ENCODE peak calls at places on chromosome 11, in eight cellular contexts. I is Peyer's patch, Y is small intestine, B is prostate gland, N is adrenal gland, A is fibroblast of lung, K is H7, J is breast epithelium. C is an unnamed sample.

GRCh38 chr11:1368216-1368615 is 21.5 kb upstream of the BRSK2 start:
- DNase-seq in Y (no peak), A (no peak), I (no peak), B (no peak), K (no peak), J (no peak), N (no peak), C (no peak)

GRCh38 chr11:12868315-12869073 is 140.6 kb upstream of the RASSF10 start:
- DNase-seq in Y (no peak), J (no peak), K (no peak), A (peak; percentile 31), N (no peak), B (no peak), I (no peak), C (no peak)

GRCh38 chr11:93611836-93612677 is 49.4 kb upstream of the CEP295 start:
- DNase-seq in N (no peak), B (no peak), I (no peak), Y (peak; percentile 96), K (no peak), A (no peak), J (no peak), C (peak; percentile 68)

GRCh38 chr11:46865340-46865739 is 19.3 kb upstream of the CKAP5 start:
- DNase-seq in B (no peak), J (no peak), K (no peak), I (no peak), A (peak; percentile 85), Y (no peak), N (peak; percentile 50), C (no peak)

GRCh38 chr11:17991799-17992433 is 20.9 kb downstream of the SERGEF start:
- DNase-seq in N (peak; percentile 55), Y (peak; percentile 57), K (peak; percentile 60), A (peak; percentile 75), B (no peak), J (no peak), I (no peak), C (peak; percentile 30)

GRCh38 chr11:6576471-6577373 is 26.7 kb downstream of the RRP8 start:
- DNase-seq in N (peak; percentile 58), B (no peak), Y (no peak), K (peak; percentile 26), I (no peak), A (peak; percentile 86), J (no peak), C (no peak)

GRCh38 chr11:68509105-68509504 is 48.6 kb downstream of the PPP6R3 start:
- DNase-seq in B (no peak), Y (no peak), A (no peak), J (no peak), I (no peak), N (no peak), K (no peak), C (no peak)

GRCh38 chr11:94794287-94795168 is 26.4 kb downstream of the AMOTL1 start:
- DNase-seq in Y (no peak), B (peak; percentile 69), I (no peak), A (peak; percentile 93), K (no peak), N (peak; percentile 65), J (no peak), C (no peak)

GRCh38 chr11:103729653-103730052 is 306.8 kb upstream of the DDI1 start:
- DNase-seq in I (no peak), N (no peak), K (no peak), J (no peak), B (no peak), A (peak; percentile 24), Y (no peak), C (no peak)

GRCh38 chr11:71563401-71563800 is 2.0 kb upstream of the KRTAP5-10 start:
- DNase-seq in J (no peak), A (peak; percentile 29), B (no peak), Y (peak; percentile 53), N (no peak), K (peak; percentile 88), I (no peak), C (no peak)

GRCh38 chr11:60972182-60973030 is 926 bp downstream of the CD6 start:
- DNase-seq in I (no peak), K (no peak), J (no peak), Y (no peak), N (no peak), A (no peak), B (no peak), C (no peak)

GRCh38 chr11:102383839-102384238 is 36.8 kb downstream of the BIRC2 start:
- DNase-seq in B (no peak), A (no peak), K (no peak), Y (no peak), I (no peak), J (no peak), N (no peak), C (no peak)

GRCh38 chr11:1927151-1928037 is 7.9 kb downstream of the TNNT3 start:
- DNase-seq in K (peak; percentile 61), B (no peak), J (no peak), Y (no peak), A (no peak), N (no peak), I (peak; percentile 47), C (no peak)

GRCh38 chr11:17563248-17563647 is 16.2 kb downstream of the OTOG start:
- DNase-seq in B (no peak), K (peak; percentile 75), I (no peak), J (no peak), A (no peak), Y (no peak), N (no peak), C (no peak)

GRCh38 chr11:110079726-110080125 is 13.5 kb upstream of the ZC3H12C start:
- DNase-seq in K (no peak), B (no peak), A (no peak), J (no peak), N (no peak), Y (no peak), I (no peak), C (no peak)

GRCh38 chr11:33634291-33634834 is 66.3 kb downstream of the C11orf91 start:
- DNase-seq in K (no peak), I (no peak), Y (no peak), B (no peak), A (no peak), N (no peak), J (no peak), C (no peak)

GRCh38 chr11:8356731-8357504 is 93.2 kb upstream of the LMO1 start:
- DNase-seq in Y (peak; percentile 81), K (no peak), A (peak; percentile 16), N (no peak), J (no peak), B (no peak), I (peak; percentile 67), C (no peak)

GRCh38 chr11:83663446-83663845 is 377.3 kb upstream of the CCDC90B start:
- DNase-seq in N (no peak), A (peak; percentile 12), J (no peak), I (no peak), B (no peak), Y (no peak), K (no peak), C (no peak)

GRCh38 chr11:8531312-8531711 is 62.7 kb downstream of the STK33 start:
- DNase-seq in K (no peak), I (no peak), A (peak; percentile 65), B (no peak), N (no peak), Y (no peak), J (no peak), C (no peak)

GRCh38 chr11:131645237-131645636 is 274.8 kb downstream of the NTM start:
- DNase-seq in Y (no peak), I (no peak), J (no peak), B (no peak), N (no peak), K (no peak), A (no peak), C (no peak)

DNA sequence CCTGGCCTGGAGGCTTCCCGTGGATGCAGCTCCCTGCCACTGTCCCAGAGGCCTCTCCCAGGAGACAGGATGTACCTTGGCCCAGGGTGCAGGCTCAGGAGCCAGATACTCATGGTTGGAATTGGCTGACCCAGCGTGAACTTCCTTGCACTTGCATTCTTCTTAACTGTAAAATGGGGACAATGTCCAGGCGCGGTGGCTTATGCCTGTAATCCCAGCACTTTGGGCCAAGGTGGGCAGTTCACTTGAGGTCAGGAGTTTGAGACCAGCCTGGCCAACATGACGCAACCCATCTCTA is 20.1 kb upstream of the ST3GAL4 start:
- DNase-seq in J (no peak), I (peak; percentile 47), N (no peak), A (no peak), B (no peak), Y (peak; percentile 21), K (no peak), C (no peak)
- H3K36me3 ChIP-seq in J (no peaks in the 10 kb centered on the region), I (no peaks in the 10 kb centered on the region), N (peaks cover 4% of the 10 kb centered on the region), A (peaks cover 5% of the 10 kb centered on the region), B (no peaks in the 10 kb centered on the region), Y (peaks cover 2% of the 10 kb centered on the region), K (peaks cover 2% of the 10 kb centered on the region), C (no peaks in the 10 kb centered on the region)

DNA sequence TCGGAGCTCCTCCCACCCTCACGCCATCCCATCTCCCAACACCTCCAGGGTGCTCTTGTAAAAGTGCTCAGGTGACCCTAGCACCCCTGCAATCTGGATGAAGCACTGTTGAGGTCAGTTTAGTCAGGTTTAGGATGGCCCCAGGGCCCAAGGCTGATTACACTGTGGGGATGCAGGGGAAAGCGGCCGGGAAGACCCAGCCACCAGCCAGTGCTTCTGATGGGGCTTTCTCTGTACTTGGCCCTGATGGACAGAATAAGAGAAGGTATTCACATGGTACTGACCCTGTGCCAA is 28.7 kb downstream of the TPBGL start:
- DNase-seq in N (no peak), B (no peak), A (no peak), Y (no peak), K (no peak), J (no peak), I (no peak), C (no peak)
- H3K36me3 ChIP-seq in N (peaks cover 9% of the 10 kb centered on the region), B (no peaks in the 10 kb centered on the region), A (no peaks in the 10 kb centered on the region), Y (peaks cover 2% of the 10 kb centered on the region), K (no peaks in the 10 kb centered on the region), J (no peaks in the 10 kb centered on the region), I (no peaks in the 10 kb centered on the region), C (peaks cover 19% of the 10 kb centered on the region)

DNA sequence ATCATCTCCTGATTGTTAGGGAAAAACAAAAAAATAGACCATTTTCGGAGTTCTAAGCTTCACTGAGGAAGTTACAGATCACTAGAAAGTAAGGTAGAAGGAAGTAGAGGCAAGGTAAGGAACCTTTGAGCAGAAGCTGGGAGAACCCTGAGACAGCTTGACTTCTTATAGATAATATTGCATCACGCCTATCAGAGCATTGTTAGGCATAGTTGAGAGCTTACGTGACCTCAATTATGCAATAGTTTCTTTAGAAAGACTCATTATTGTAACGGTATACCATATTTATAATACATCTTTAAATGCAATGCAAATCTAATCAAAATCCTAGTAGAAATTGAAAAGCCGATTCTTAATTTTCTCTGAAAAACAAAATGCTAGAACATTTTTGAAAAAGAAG is 4.9 kb downstream of the TBRG1 start:
- DNase-seq in N (no peak), J (no peak), A (no peak), K (no peak), B (no peak), I (no peak), Y (no peak), C (no peak)
- H3K36me3 ChIP-seq in N (peaks cover 66% of the 10 kb centered on the region), J (no peaks in the 10 kb centered on the region), A (peaks cover 9% of the 10 kb centered on the region), K (peaks cover 31% of the 10 kb centered on the region), B (peaks cover 5% of the 10 kb centered on the region), I (no peaks in the 10 kb centered on the region), Y (peaks cover 18% of the 10 kb centered on the region), C (no peaks in the 10 kb centered on the region)

DNA sequence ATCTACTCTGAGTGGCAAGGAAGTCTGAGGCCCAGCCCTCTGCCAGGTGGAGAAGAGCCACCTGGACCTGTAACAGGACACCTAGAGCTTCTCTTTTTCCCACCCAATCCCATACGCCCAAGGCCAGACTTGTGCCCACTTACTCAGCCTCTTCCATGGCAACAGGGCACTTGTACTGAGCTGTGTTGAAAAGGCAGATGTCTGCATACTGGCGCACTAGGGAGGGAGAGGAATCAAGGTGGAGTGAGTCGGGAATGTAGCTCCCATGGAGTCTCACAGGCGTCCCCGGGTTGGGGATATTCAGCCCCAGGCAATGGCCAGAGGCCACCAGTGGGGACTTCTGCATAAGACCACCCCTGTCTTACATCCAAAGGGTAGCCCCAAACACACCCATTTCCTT is 36.1 kb downstream of the TPBGL start:
- DNase-seq in B (no peak), A (no peak), I (no peak), K (no peak), J (no peak), Y (no peak), N (no peak), C (no peak)
- H3K36me3 ChIP-seq in B (peaks cover 4% of the 10 kb centered on the region), A (peaks cover 1% of the 10 kb centered on the region), I (no peaks in the 10 kb centered on the region), K (peaks cover 2% of the 10 kb centered on the region), J (peaks cover 14% of the 10 kb centered on the region), Y (peaks cover 16% of the 10 kb centered on the region), N (peaks cover 31% of the 10 kb centered on the region), C (peaks cover 50% of the 10 kb centered on the region)